ENCODE peak calls at places on chromosomes 4 and X, in five cellular contexts. One of them, this sample, is unnamed.

GRCh38 chrX:131792789-131793462 is 230.2 kb upstream of the STK26 start:
- DNase-seq in CD4-positive, alpha-beta memory T cell: peak
- DNase-seq in colonic mucosa: peak
- DNase-seq in cardiac muscle cell: no peak
- DNase-seq in NCI-H1092: peak
- DNase-seq in this sample: peak

GRCh38 chr4:48944659-48945290 is 38.2 kb upstream of the OCIAD2 start:
- DNase-seq in colonic mucosa: peak
- DNase-seq in cardiac muscle cell: no peak
- DNase-seq in CD4-positive, alpha-beta memory T cell: peak
- DNase-seq in NCI-H1092: no peak
- DNase-seq in this sample: peak

GRCh38 chr4:174365018-174365587 is 81.4 kb downstream of the CEP44 start:
- DNase-seq in NCI-H1092: peak
- DNase-seq in cardiac muscle cell: peak
- DNase-seq in CD4-positive, alpha-beta memory T cell: peak
- DNase-seq in colonic mucosa: no peak
- DNase-seq in this sample: no peak

GRCh38 chrX:47358387-47359065 is 11.9 kb upstream of the ZNF157 start:
- DNase-seq in NCI-H1092: no peak
- DNase-seq in CD4-positive, alpha-beta memory T cell: peak
- DNase-seq in cardiac muscle cell: no peak
- DNase-seq in colonic mucosa: no peak
- DNase-seq in this sample: no peak

GRCh38 chrX:155880586-155881157 is 473 bp upstream of the VAMP7 start:
- DNase-seq in colonic mucosa: no peak
- DNase-seq in cardiac muscle cell: peak
- DNase-seq in NCI-H1092: no peak
- DNase-seq in CD4-positive, alpha-beta memory T cell: no peak
- DNase-seq in this sample: no peak

GRCh38 chrX:41734530-41734929 is 10.5 kb downstream of the GPR82 start:
- DNase-seq in NCI-H1092: no peak
- DNase-seq in CD4-positive, alpha-beta memory T cell: no peak
- DNase-seq in colonic mucosa: no peak
- DNase-seq in cardiac muscle cell: peak
- DNase-seq in this sample: no peak

GRCh38 chrX:44873415-44874270 is 655 bp downstream of the KDM6A start:
- DNase-seq in NCI-H1092: no peak
- DNase-seq in CD4-positive, alpha-beta memory T cell: peak
- DNase-seq in cardiac muscle cell: peak
- DNase-seq in colonic mucosa: peak
- DNase-seq in this sample: peak

GRCh38 chrX:57367649-57368048 is 81.1 kb downstream of the FAAH2 start:
- DNase-seq in colonic mucosa: no peak
- DNase-seq in NCI-H1092: no peak
- DNase-seq in CD4-positive, alpha-beta memory T cell: no peak
- DNase-seq in cardiac muscle cell: no peak
- DNase-seq in this sample: no peak

GRCh38 chrX:80511969-80512760 is 91.9 kb downstream of the TENT5D start:
- DNase-seq in cardiac muscle cell: peak
- DNase-seq in NCI-H1092: no peak
- DNase-seq in colonic mucosa: no peak
- DNase-seq in CD4-positive, alpha-beta memory T cell: no peak
- DNase-seq in this sample: no peak

GRCh38 chrX:151359931-151360871 is 36.8 kb upstream of the VMA21 start:
- DNase-seq in CD4-positive, alpha-beta memory T cell: peak
- DNase-seq in colonic mucosa: peak
- DNase-seq in cardiac muscle cell: peak
- DNase-seq in NCI-H1092: peak
- DNase-seq in this sample: peak

GRCh38 chrX:41116948-41117347 is 31.7 kb downstream of the USP9X start:
- DNase-seq in colonic mucosa: no peak
- DNase-seq in CD4-positive, alpha-beta memory T cell: peak
- DNase-seq in cardiac muscle cell: no peak
- DNase-seq in NCI-H1092: no peak
- DNase-seq in this sample: no peak

GRCh38 chrX:49233887-49234555 is 881 bp upstream of the CACNA1F start:
- DNase-seq in CD4-positive, alpha-beta memory T cell: no peak
- DNase-seq in colonic mucosa: no peak
- DNase-seq in NCI-H1092: no peak
- DNase-seq in cardiac muscle cell: no peak
- DNase-seq in this sample: no peak

GRCh38 chrX:69022430-69022829 is 142.8 kb downstream of the PJA1 start:
- DNase-seq in colonic mucosa: no peak
- DNase-seq in NCI-H1092: no peak
- DNase-seq in cardiac muscle cell: no peak
- DNase-seq in CD4-positive, alpha-beta memory T cell: no peak
- DNase-seq in this sample: no peak

GRCh38 chr4:87973283-87974169 is 2.0 kb upstream of the SPP1 start:
- DNase-seq in NCI-H1092: peak
- DNase-seq in cardiac muscle cell: peak
- DNase-seq in colonic mucosa: peak
- DNase-seq in CD4-positive, alpha-beta memory T cell: peak
- DNase-seq in this sample: no peak

GRCh38 chrX:150874448-150874847 is 24.0 kb downstream of the CD99L2 start:
- DNase-seq in NCI-H1092: no peak
- DNase-seq in CD4-positive, alpha-beta memory T cell: no peak
- DNase-seq in cardiac muscle cell: no peak
- DNase-seq in colonic mucosa: no peak
- DNase-seq in this sample: no peak

GRCh38 chrX:81259008-81259713 is 57.3 kb downstream of the SH3BGRL start:
- DNase-seq in NCI-H1092: no peak
- DNase-seq in CD4-positive, alpha-beta memory T cell: no peak
- DNase-seq in cardiac muscle cell: peak
- DNase-seq in colonic mucosa: no peak
- DNase-seq in this sample: no peak

GRCh38 chr4:7960790-7961655 is 21.4 kb upstream of the AFAP1 start:
- DNase-seq in CD4-positive, alpha-beta memory T cell: no peak
- DNase-seq in cardiac muscle cell: peak
- DNase-seq in NCI-H1092: no peak
- DNase-seq in colonic mucosa: no peak
- DNase-seq in this sample: no peak

GRCh38 chrX:148530464-148531077 is 30.2 kb downstream of the AFF2 start:
- DNase-seq in NCI-H1092: no peak
- DNase-seq in colonic mucosa: no peak
- DNase-seq in CD4-positive, alpha-beta memory T cell: no peak
- DNase-seq in cardiac muscle cell: peak
- DNase-seq in this sample: no peak

GRCh38 chrX:67288958-67289641 is 254.7 kb upstream of the AR start:
- DNase-seq in CD4-positive, alpha-beta memory T cell: no peak
- DNase-seq in NCI-H1092: no peak
- DNase-seq in colonic mucosa: no peak
- DNase-seq in cardiac muscle cell: no peak
- DNase-seq in this sample: no peak

GRCh38 chr4:124044867-124045266 is 648.3 kb downstream of the SPRY1 start:
- DNase-seq in cardiac muscle cell: no peak
- DNase-seq in NCI-H1092: no peak
- DNase-seq in CD4-positive, alpha-beta memory T cell: no peak
- DNase-seq in colonic mucosa: no peak
- DNase-seq in this sample: no peak

GRCh38 chr4:166078956-166079355 is 205.9 kb downstream of the TLL1 start:
- DNase-seq in NCI-H1092: no peak
- DNase-seq in cardiac muscle cell: peak
- DNase-seq in CD4-positive, alpha-beta memory T cell: no peak
- DNase-seq in colonic mucosa: no peak
- DNase-seq in this sample: no peak

GRCh38 chr4:48445704-48446103 is 37.4 kb upstream of the SLC10A4 start:
- DNase-seq in CD4-positive, alpha-beta memory T cell: no peak
- DNase-seq in cardiac muscle cell: peak
- DNase-seq in NCI-H1092: peak
- DNase-seq in colonic mucosa: no peak
- DNase-seq in this sample: no peak

GRCh38 chr4:112199041-112199440 is 32.5 kb upstream of the AP1AR start:
- DNase-seq in NCI-H1092: no peak
- DNase-seq in colonic mucosa: no peak
- DNase-seq in CD4-positive, alpha-beta memory T cell: no peak
- DNase-seq in cardiac muscle cell: no peak
- DNase-seq in this sample: no peak

GRCh38 chr4:103306870-103307345 is 108.8 kb upstream of the CENPE start:
- DNase-seq in CD4-positive, alpha-beta memory T cell: no peak
- DNase-seq in NCI-H1092: no peak
- DNase-seq in cardiac muscle cell: peak
- DNase-seq in colonic mucosa: peak
- DNase-seq in this sample: no peak

GRCh38 chrX:48864210-48864609 is 28.8 kb upstream of the PCSK1N start:
- DNase-seq in cardiac muscle cell: peak
- DNase-seq in NCI-H1092: no peak
- DNase-seq in CD4-positive, alpha-beta memory T cell: no peak
- DNase-seq in colonic mucosa: no peak
- DNase-seq in this sample: no peak

GRCh38 chrX:132505116-132505515 is 16.3 kb upstream of the MBNL3 start:
- DNase-seq in NCI-H1092: no peak
- DNase-seq in CD4-positive, alpha-beta memory T cell: no peak
- DNase-seq in colonic mucosa: no peak
- DNase-seq in cardiac muscle cell: peak
- DNase-seq in this sample: no peak

GRCh38 chrX:124679199-124679598 is 332.8 kb downstream of the SH2D1A start:
- DNase-seq in NCI-H1092: no peak
- DNase-seq in cardiac muscle cell: no peak
- DNase-seq in colonic mucosa: no peak
- DNase-seq in CD4-positive, alpha-beta memory T cell: no peak
- DNase-seq in this sample: no peak

GRCh38 chr4:121189811-121190210 is 25.7 kb upstream of the TNIP3 start:
- DNase-seq in CD4-positive, alpha-beta memory T cell: peak
- DNase-seq in cardiac muscle cell: no peak
- DNase-seq in NCI-H1092: no peak
- DNase-seq in colonic mucosa: no peak
- DNase-seq in this sample: peak

GRCh38 chr4:76856183-76856969 is 41.6 kb downstream of the SOWAHB start:
- DNase-seq in cardiac muscle cell: peak
- DNase-seq in colonic mucosa: peak
- DNase-seq in NCI-H1092: no peak
- DNase-seq in CD4-positive, alpha-beta memory T cell: no peak
- DNase-seq in this sample: no peak

GRCh38 chr4:97643179-97643578 is 500.1 kb downstream of the STPG2 start:
- DNase-seq in colonic mucosa: no peak
- DNase-seq in cardiac muscle cell: no peak
- DNase-seq in CD4-positive, alpha-beta memory T cell: no peak
- DNase-seq in NCI-H1092: no peak
- DNase-seq in this sample: no peak

GRCh38 chrX:82230013-82230412 is 1028.1 kb downstream of the SH3BGRL start:
- DNase-seq in CD4-positive, alpha-beta memory T cell: no peak
- DNase-seq in colonic mucosa: no peak
- DNase-seq in cardiac muscle cell: no peak
- DNase-seq in NCI-H1092: no peak
- DNase-seq in this sample: no peak

This sample was measured in effector CD4-positive, alpha-beta T cell.